ENCODE peak calls at places on chromosomes 6 and 20, in four cellular contexts. C is IMR-90, U is neuronal stem cell, M is mesenchymal stem cell. J is an unnamed sample.

GRCh38 chr6:67863346-67863745 is 771.7 kb upstream of the ADGRB3 start:
- DNase-seq in C (no peak), U (no peak), M (no peak), J (no peak)

GRCh38 chr6:169850746-169851145 is 99.3 kb downstream of the ERMARD start:
- DNase-seq in C (no peak), U (no peak), M (no peak), J (no peak)

GRCh38 chr20:50276119-50277063 is 85.8 kb downstream of the CEBPB start:
- DNase-seq in C (no peak), U (no peak), M (no peak), J (no peak)

GRCh38 chr20:45405566-45406259 is 2.4 kb upstream of the DBNDD2 start:
- DNase-seq in C (no peak), U (peak), M (peak), J (peak)

GRCh38 chr6:170088349-170088951 is 202.4 kb downstream of the DLL1 start:
- DNase-seq in C (no peak), U (no peak), M (no peak), J (no peak)

GRCh38 chr6:6901205-6901719 is 206.5 kb upstream of the RREB1 start:
- DNase-seq in C (no peak), U (no peak), M (no peak), J (no peak)

GRCh38 chr20:48008850-48009535 is 223.7 kb upstream of the SULF2 start:
- DNase-seq in C (peak), U (no peak), M (no peak), J (no peak)

GRCh38 chr20:40897177-40897700 is 131.4 kb upstream of the TOP1 start:
- DNase-seq in C (peak), U (no peak), M (no peak), J (no peak)

GRCh38 chr6:149334682-149335160 is 17.2 kb downstream of the TAB2 start:
- DNase-seq in C (peak), U (no peak), M (peak), J (peak)

GRCh38 chr20:37669062-37669772 is 24.6 kb upstream of the CTNNBL1 start:
- DNase-seq in C (no peak), U (no peak), M (peak), J (peak)

GRCh38 chr20:18808712-18809111 is 4.9 kb upstream of the SCP2D1 start:
- DNase-seq in C (no peak), U (no peak), M (no peak), J (no peak)

GRCh38 chr20:49595811-49596545 is 28.0 kb upstream of the PTGIS start:
- DNase-seq in C (peak), U (no peak), M (no peak), J (no peak)

GRCh38 chr6:52566853-52567279 is 10.0 kb downstream of the TRAM2 start:
- DNase-seq in C (peak), U (no peak), M (peak), J (peak)

GRCh38 chr6:32113386-32114352 is 4.5 kb upstream of the TNXB start:
- DNase-seq in C (peak), U (peak), M (peak), J (peak)

GRCh38 chr6:73180076-73180717 is 45.1 kb downstream of the KHDC1L start:
- DNase-seq in C (peak), U (no peak), M (no peak), J (no peak)

GRCh38 chr6:165883851-165884640 is 221.0 kb upstream of the PDE10A start:
- DNase-seq in C (peak), U (no peak), M (peak), J (peak)

GRCh38 chr20:54118220-54119001 is 48.0 kb upstream of the BCAS1 start:
- DNase-seq in C (no peak), U (no peak), M (no peak), J (no peak)

GRCh38 chr20:58660855-58661254 is 9.8 kb downstream of the STX16 start:
- DNase-seq in C (no peak), U (no peak), M (no peak), J (no peak)

GRCh38 chr6:15426926-15427325 is 181.1 kb downstream of the JARID2 start:
- DNase-seq in C (no peak), U (no peak), M (peak), J (no peak)

GRCh38 chr6:63731946-63732735 is 96.5 kb downstream of the PHF3 start:
- DNase-seq in C (peak), U (no peak), M (peak), J (no peak)

GRCh38 chr20:2698912-2699311 is 6.3 kb downstream of the EBF4 start:
- DNase-seq in C (no peak), U (no peak), M (no peak), J (no peak)

GRCh38 chr6:398558-399078 is 7.1 kb downstream of the IRF4 start:
- DNase-seq in C (no peak), U (no peak), M (no peak), J (no peak)

GRCh38 chr6:35146453-35146852 is 5.3 kb upstream of the TCP11 start:
- DNase-seq in C (peak), U (no peak), M (peak), J (peak)

GRCh38 chr6:3297909-3298308 is 39.2 kb downstream of the PSMG4 start:
- DNase-seq in C (no peak), U (no peak), M (no peak), J (peak)

GRCh38 chr20:35991142-35991771 is 22.9 kb downstream of the CNBD2 start:
- DNase-seq in C (peak), U (no peak), M (peak), J (no peak)

GRCh38 chr20:52340036-52340634 is 148.6 kb upstream of the ZFP64 start:
- DNase-seq in C (no peak), U (no peak), M (no peak), J (peak)

GRCh38 chr6:75882734-75883133 is 133.7 kb downstream of the MYO6 start:
- DNase-seq in C (peak), U (no peak), M (peak), J (no peak)

GRCh38 chr6:161542581-161542980 is 268.7 kb upstream of the AGPAT4 start:
- DNase-seq in C (no peak), U (no peak), M (no peak), J (no peak)

GRCh38 chr6:160921095-160921494 is 70.5 kb upstream of the MAP3K4 start:
- DNase-seq in C (no peak), U (no peak), M (no peak), J (no peak)

GRCh38 chr20:20367681-20368413 is at the start of gene INSM1:
- DNase-seq in C (no peak), U (peak), M (no peak), J (peak)

GRCh38 chr20:20365593-20365992 is 2.3 kb upstream of the INSM1 start:
- DNase-seq in C (no peak), U (no peak), M (no peak), J (no peak)

GRCh38 chr20:20366896-20367680 is 816 bp upstream of the INSM1 start:
- DNase-seq in C (no peak), U (peak), M (no peak), J (peak)

GRCh38 chr20:20364747-20365558 is 3.0 kb upstream of the INSM1 start:
- DNase-seq in C (no peak), U (no peak), M (no peak), J (no peak)

DNA sequence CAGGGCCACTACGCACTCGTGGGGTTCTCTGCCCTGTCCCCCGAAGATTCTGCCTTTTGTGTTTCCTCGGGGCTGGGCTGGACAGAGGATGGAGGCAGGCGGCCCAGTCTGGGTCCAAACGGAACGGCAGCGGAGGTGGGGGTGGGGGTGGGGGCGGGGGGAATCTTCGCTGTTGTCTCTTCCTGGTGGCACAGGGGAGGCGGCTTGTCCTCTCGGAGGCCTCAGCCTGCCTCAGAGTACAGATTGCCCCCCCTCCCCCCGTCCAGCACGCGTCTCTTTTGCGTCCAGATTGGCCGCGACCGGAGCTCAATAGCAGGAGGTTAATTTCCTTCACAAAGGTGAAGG is 1.4 kb upstream of the INSM1 start:
- DNase-seq in C (no peak), U (no peak), M (no peak), J (no peak)
- H4K8ac ChIP-seq in C (no peak), U (no peak), M (no peak), J (no peak)

GRCh38 chr20:57066126-57066900 is 200.1 kb downstream of the BMP7 start:
- DNase-seq in C (no peak), U (no peak), M (peak), J (no peak)
- H2AK5ac ChIP-seq in C (no peak), U (no peak), M (peak), J (no peak)

GRCh38 chr6:1597121-1597744 is 12.5 kb upstream of the FOXC1 start:
- DNase-seq in C (no peak), U (no peak), M (no peak), J (peak)

GRCh38 chr6:1596088-1596852 is 13.4 kb upstream of the FOXC1 start:
- DNase-seq in C (peak), U (no peak), M (peak), J (peak)

GRCh38 chr6:1594495-1595200 is 15.1 kb upstream of the FOXC1 start:
- DNase-seq in C (no peak), U (no peak), M (no peak), J (no peak)

GRCh38 chr6:1593958-1594314 is 15.8 kb upstream of the FOXC1 start:
- DNase-seq in C (no peak), U (no peak), M (no peak), J (no peak)

DNA sequence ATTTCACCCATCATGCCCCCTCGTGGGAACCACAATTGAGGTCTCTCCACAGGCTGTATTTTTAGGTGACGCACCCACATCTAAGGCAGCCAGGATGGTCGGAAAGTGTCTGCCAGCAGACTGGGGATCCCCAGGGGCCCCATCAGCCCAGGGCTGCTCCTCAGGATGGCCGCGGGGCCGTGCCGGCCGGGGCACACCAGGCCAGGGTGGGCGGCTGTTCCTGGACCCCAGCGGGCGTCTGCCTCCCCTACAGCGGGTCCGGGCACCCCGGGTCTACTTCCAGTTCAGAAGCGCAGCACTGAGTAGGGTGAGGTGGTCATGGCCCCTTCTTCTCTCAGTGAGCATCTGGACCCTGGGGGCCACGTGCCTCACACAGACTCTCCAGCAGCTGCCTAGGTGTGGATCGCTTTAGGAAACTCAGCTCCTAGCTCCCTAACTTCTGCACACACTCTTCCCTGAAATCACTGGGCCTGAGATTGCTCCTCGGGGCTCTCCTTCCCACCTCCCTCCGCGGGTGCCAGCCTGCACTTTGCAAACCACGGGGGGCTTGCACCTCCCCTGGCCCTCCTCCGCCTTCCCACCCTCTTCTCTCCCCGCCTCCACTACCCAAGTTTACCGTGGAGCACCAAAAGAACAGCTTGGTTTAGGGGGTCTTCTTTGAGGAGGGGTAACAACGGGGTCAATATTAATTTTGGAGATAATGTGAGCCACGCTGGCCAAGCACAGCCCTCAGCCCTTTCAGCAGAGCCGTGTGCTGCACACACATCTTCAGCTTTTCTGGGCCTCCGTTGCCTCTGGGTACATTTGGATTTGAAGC is 14.2 kb upstream of the FOXC1 start:
- DNase-seq in C (no peak), U (no peak), M (no peak), J (no peak)
- H4K8ac ChIP-seq in C (no peak), U (no peak), M (no peak), J (no peak)

DNA sequence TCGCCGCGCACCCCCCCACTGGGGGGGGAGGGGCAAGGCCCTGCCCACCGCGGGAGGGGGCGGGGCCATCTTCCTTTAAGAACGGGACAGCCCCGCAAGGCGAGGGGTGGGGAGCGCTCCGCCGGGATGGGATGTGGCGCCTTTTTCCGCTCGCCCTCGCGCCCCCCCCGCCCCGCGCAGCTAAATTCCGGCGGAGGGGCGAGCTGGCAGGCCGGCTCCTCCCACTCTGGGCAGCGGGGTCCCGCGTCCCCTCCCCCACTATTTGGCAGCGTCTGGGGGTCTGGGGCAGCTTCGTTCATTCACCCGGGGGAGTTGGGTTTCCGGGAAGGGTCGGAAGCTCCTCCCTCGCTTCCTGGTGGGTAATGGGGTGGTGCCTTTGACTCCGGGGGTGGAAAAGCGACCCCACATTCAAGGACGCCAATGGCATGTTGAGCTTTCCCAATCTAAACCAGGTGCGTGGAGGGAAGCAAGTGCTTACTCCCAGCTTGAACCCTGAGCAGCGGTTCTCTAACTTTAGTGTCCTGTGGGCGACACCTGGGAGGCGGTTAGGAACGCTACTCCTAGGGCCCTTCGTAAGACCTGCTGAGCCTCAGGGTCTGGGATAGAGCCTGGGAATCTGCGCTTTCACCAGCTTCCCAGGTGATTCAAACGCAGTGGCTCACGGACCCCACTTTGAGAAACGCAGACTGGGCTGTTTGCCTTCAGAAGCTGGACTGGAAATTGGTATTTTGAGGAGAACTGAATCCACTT is 927 bp downstream of the ASXL1 start:
- DNase-seq in C (peak), U (peak), M (peak), J (peak)
- H2AK5ac ChIP-seq in C (peak), U (peak), M (peak), J (no peak)

DNA sequence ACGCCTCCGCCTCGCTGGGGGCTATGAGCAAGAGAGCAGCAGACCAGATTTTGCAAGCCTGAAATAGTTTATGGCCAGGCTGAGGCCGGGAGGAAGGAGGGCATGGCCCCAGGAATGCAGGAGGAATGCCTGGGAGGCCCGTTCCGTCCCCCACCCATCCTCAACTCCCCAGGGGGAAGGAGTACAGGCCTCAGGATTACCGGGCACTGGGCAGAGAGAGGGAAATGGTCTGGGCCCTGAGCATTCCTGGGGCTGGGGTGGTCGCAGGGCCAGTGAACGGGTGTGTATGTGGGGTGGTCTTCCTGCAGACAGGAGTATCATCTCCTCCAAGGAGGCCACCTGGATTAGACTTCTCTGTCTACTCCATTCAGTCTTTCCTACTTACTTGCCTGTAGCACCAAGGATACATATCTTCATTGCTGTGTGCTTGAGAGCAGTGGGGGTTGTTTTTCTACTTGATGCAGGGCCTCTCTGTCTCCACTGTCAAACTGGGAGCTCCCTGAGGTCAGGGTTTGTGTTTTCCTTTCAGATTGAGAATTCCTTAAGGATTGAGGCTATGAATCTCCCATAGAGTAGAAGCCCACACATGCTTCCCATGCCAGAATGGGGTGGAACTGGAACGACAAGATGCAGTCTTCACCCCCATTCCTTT is 81.3 kb downstream of the VEGFA start:
- DNase-seq in C (peak), U (no peak), M (peak), J (peak)
- H4K8ac ChIP-seq in C (peak), U (no peak), M (peak), J (no peak)